ENCODE peak calls at places on chromosomes 3 and 15, in seven cellular contexts. One of them, this sample, is unnamed.

GRCh38 chr3:175605851-175606250 is 746.7 kb downstream of the NAALADL2 start:
- DNase-seq in breast epithelium: no peak
- DNase-seq in uterus: no peak
- DNase-seq in Panc1: no peak
- DNase-seq in astrocyte of the spinal cord: no peak
- DNase-seq in adipocyte: peak
- DNase-seq in body of pancreas: no peak
- DNase-seq in this sample: no peak

GRCh38 chr3:69370945-69371301 is 15.0 kb downstream of the FRMD4B start:
- DNase-seq in breast epithelium: no peak
- DNase-seq in uterus: no peak
- DNase-seq in Panc1: no peak
- DNase-seq in astrocyte of the spinal cord: no peak
- DNase-seq in adipocyte: peak
- DNase-seq in body of pancreas: no peak
- DNase-seq in this sample: no peak

GRCh38 chr3:14441920-14442300 is 39.5 kb downstream of the SLC6A6 start:
- DNase-seq in breast epithelium: no peak
- DNase-seq in uterus: no peak
- DNase-seq in Panc1: no peak
- DNase-seq in astrocyte of the spinal cord: no peak
- DNase-seq in adipocyte: no peak
- DNase-seq in body of pancreas: no peak
- DNase-seq in this sample: no peak

GRCh38 chr3:77038928-77039605 is 832 bp upstream of the ROBO2 start:
- DNase-seq in breast epithelium: no peak
- DNase-seq in uterus: peak
- DNase-seq in Panc1: no peak
- DNase-seq in astrocyte of the spinal cord: peak
- DNase-seq in adipocyte: peak
- DNase-seq in body of pancreas: peak
- DNase-seq in this sample: no peak

GRCh38 chr15:53974813-53975212 is 3.4 kb upstream of the UNC13C start:
- DNase-seq in breast epithelium: no peak
- DNase-seq in uterus: no peak
- DNase-seq in Panc1: no peak
- DNase-seq in astrocyte of the spinal cord: no peak
- DNase-seq in adipocyte: no peak
- DNase-seq in body of pancreas: no peak
- DNase-seq in this sample: no peak

GRCh38 chr3:117045143-117045542 is 335.6 kb downstream of the TUSC7 start:
- DNase-seq in breast epithelium: no peak
- DNase-seq in uterus: no peak
- DNase-seq in Panc1: no peak
- DNase-seq in astrocyte of the spinal cord: no peak
- DNase-seq in adipocyte: peak
- DNase-seq in body of pancreas: peak
- DNase-seq in this sample: peak

GRCh38 chr15:96150277-96150676 is 180.2 kb upstream of the NR2F2 start:
- DNase-seq in breast epithelium: no peak
- DNase-seq in uterus: no peak
- DNase-seq in Panc1: no peak
- DNase-seq in astrocyte of the spinal cord: no peak
- DNase-seq in adipocyte: no peak
- DNase-seq in body of pancreas: no peak
- DNase-seq in this sample: no peak

GRCh38 chr15:72982750-72983149 is 69.5 kb upstream of the NEO1 start:
- DNase-seq in breast epithelium: peak
- DNase-seq in uterus: no peak
- DNase-seq in Panc1: no peak
- DNase-seq in astrocyte of the spinal cord: peak
- DNase-seq in adipocyte: no peak
- DNase-seq in body of pancreas: no peak
- DNase-seq in this sample: no peak

GRCh38 chr3:97916576-97916975 is 55.7 kb downstream of the RIOX2 start:
- DNase-seq in breast epithelium: no peak
- DNase-seq in uterus: no peak
- DNase-seq in Panc1: no peak
- DNase-seq in astrocyte of the spinal cord: no peak
- DNase-seq in adipocyte: no peak
- DNase-seq in body of pancreas: no peak
- DNase-seq in this sample: no peak

GRCh38 chr15:38564557-38565286 is at the start of gene RASGRP1:
- DNase-seq in breast epithelium: peak
- DNase-seq in uterus: peak
- DNase-seq in Panc1: no peak
- DNase-seq in astrocyte of the spinal cord: peak
- DNase-seq in adipocyte: peak
- DNase-seq in body of pancreas: peak
- DNase-seq in this sample: peak

GRCh38 chr3:176430244-176430893 is 766.9 kb downstream of the TBL1XR1 start:
- DNase-seq in breast epithelium: no peak
- DNase-seq in uterus: no peak
- DNase-seq in Panc1: no peak
- DNase-seq in astrocyte of the spinal cord: peak
- DNase-seq in adipocyte: peak
- DNase-seq in body of pancreas: peak
- DNase-seq in this sample: no peak

GRCh38 chr15:35673093-35673573 is 127.2 kb upstream of the DPH6 start:
- DNase-seq in breast epithelium: no peak
- DNase-seq in uterus: no peak
- DNase-seq in Panc1: no peak
- DNase-seq in astrocyte of the spinal cord: no peak
- DNase-seq in adipocyte: no peak
- DNase-seq in body of pancreas: no peak
- DNase-seq in this sample: peak

GRCh38 chr3:37367436-37367835 is 193.1 kb upstream of the LRRFIP2 start:
- DNase-seq in breast epithelium: no peak
- DNase-seq in uterus: no peak
- DNase-seq in Panc1: no peak
- DNase-seq in astrocyte of the spinal cord: no peak
- DNase-seq in adipocyte: no peak
- DNase-seq in body of pancreas: no peak
- DNase-seq in this sample: no peak

GRCh38 chr15:68969298-68969697 is 39.0 kb downstream of the SPESP1 start:
- DNase-seq in breast epithelium: no peak
- DNase-seq in uterus: no peak
- DNase-seq in Panc1: no peak
- DNase-seq in astrocyte of the spinal cord: no peak
- DNase-seq in adipocyte: no peak
- DNase-seq in body of pancreas: no peak
- DNase-seq in this sample: no peak

GRCh38 chr3:15029625-15030024 is 35.5 kb downstream of the MRPS25 start:
- DNase-seq in breast epithelium: no peak
- DNase-seq in uterus: no peak
- DNase-seq in Panc1: no peak
- DNase-seq in astrocyte of the spinal cord: no peak
- DNase-seq in adipocyte: no peak
- DNase-seq in body of pancreas: no peak
- DNase-seq in this sample: no peak

GRCh38 chr3:1195922-1196321 is 103.1 kb downstream of the CNTN6 start:
- DNase-seq in breast epithelium: peak
- DNase-seq in uterus: no peak
- DNase-seq in Panc1: no peak
- DNase-seq in astrocyte of the spinal cord: peak
- DNase-seq in adipocyte: no peak
- DNase-seq in body of pancreas: no peak
- DNase-seq in this sample: peak

GRCh38 chr3:3366391-3366790 is 186.9 kb upstream of the CRBN start:
- DNase-seq in breast epithelium: no peak
- DNase-seq in uterus: no peak
- DNase-seq in Panc1: no peak
- DNase-seq in astrocyte of the spinal cord: no peak
- DNase-seq in adipocyte: no peak
- DNase-seq in body of pancreas: no peak
- DNase-seq in this sample: no peak

GRCh38 chr15:94119923-94120775 is 111.2 kb upstream of the MCTP2 start:
- DNase-seq in breast epithelium: peak
- DNase-seq in uterus: peak
- DNase-seq in Panc1: peak
- DNase-seq in astrocyte of the spinal cord: peak
- DNase-seq in adipocyte: peak
- DNase-seq in body of pancreas: peak
- DNase-seq in this sample: peak

DNA sequence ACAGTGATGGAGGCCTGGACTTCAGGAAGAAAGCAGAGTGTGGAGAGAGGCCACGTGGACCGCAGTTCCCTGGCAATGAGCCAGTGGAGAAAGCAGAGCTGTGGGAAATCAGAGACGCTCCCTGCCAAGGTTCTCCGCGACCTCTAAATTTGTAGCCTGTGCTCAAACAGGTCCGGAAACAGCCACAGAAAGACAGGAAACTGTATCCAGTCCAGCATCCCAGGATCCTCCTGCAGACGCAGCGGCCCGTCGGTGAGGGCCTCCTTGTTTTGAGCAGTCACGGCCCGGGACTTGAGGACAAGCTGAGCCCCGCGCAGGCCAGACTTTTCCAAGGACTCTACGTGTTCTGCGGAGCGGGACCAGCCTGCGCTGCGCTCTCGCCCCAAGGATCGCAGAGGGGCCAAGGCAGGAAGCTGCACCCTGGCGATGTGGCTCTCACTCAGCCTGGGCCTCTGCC is 22.3 kb downstream of the RPSA start:
- DNase-seq in breast epithelium: no peak
- DNase-seq in uterus: no peak
- DNase-seq in Panc1: no peak
- DNase-seq in astrocyte of the spinal cord: no peak
- DNase-seq in adipocyte: no peak
- DNase-seq in body of pancreas: peak
- DNase-seq in this sample: peak
- H3K4me3 ChIP-seq in breast epithelium: no peak
- H3K4me3 ChIP-seq in uterus: no peak
- H3K4me3 ChIP-seq in Panc1: no peak
- H3K4me3 ChIP-seq in astrocyte of the spinal cord: no peak
- H3K4me3 ChIP-seq in adipocyte: no peak
- H3K4me3 ChIP-seq in body of pancreas: no peak
- H3K4me3 ChIP-seq in this sample: no peak

DNA sequence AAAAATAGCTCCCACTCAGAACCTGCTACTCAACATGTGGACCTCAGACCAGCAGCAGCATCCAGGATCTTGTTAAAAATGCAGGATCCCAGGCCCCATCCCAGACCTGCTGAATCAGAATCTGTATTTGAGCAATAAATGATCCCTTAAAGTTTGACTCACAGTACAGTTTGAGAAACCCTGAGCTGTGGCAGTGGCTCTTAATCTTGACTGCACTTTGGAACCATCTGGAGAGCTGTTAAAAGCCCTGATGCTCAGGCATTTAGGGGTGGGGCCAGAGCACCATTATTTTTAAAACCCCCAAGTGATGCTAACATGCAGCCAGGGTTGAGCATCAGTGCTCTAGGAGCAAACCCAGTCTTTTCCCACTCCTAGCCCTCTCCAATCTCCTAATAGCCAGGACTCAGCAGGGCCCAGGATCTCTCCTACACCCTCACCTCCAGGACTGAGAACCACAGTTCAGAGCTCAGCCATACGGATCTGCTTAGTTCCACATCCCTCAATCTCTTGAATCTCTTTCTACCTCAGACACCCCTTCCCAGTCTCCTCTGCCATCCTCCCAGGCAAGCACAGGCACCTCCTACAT is 10.2 kb downstream of the RFTN1 start:
- DNase-seq in breast epithelium: no peak
- DNase-seq in uterus: no peak
- DNase-seq in Panc1: no peak
- DNase-seq in astrocyte of the spinal cord: no peak
- DNase-seq in adipocyte: no peak
- DNase-seq in body of pancreas: no peak
- DNase-seq in this sample: no peak
- H3K4me3 ChIP-seq in breast epithelium: no peak
- H3K4me3 ChIP-seq in uterus: no peak
- H3K4me3 ChIP-seq in Panc1: no peak
- H3K4me3 ChIP-seq in astrocyte of the spinal cord: no peak
- H3K4me3 ChIP-seq in adipocyte: no peak
- H3K4me3 ChIP-seq in body of pancreas: no peak
- H3K4me3 ChIP-seq in this sample: no peak

GRCh38 chr15:56917652-56918045 is 795 bp upstream of the TCF12 start:
- DNase-seq in breast epithelium: no peak
- DNase-seq in uterus: no peak
- DNase-seq in Panc1: no peak
- DNase-seq in astrocyte of the spinal cord: no peak
- DNase-seq in adipocyte: no peak
- DNase-seq in body of pancreas: no peak
- DNase-seq in this sample: no peak

GRCh38 chr15:56918046-56918906 is at the start of gene TCF12:
- DNase-seq in breast epithelium: peak
- DNase-seq in uterus: peak
- DNase-seq in Panc1: peak
- DNase-seq in astrocyte of the spinal cord: peak
- DNase-seq in adipocyte: peak
- DNase-seq in body of pancreas: peak
- DNase-seq in this sample: peak

GRCh38 chr15:56915888-56916287 is 2.6 kb upstream of the TCF12 start:
- DNase-seq in breast epithelium: no peak
- DNase-seq in uterus: no peak
- DNase-seq in Panc1: no peak
- DNase-seq in astrocyte of the spinal cord: no peak
- DNase-seq in adipocyte: no peak
- DNase-seq in body of pancreas: no peak
- DNase-seq in this sample: no peak

GRCh38 chr15:56918907-56919707 is 663 bp downstream of the TCF12 start:
- DNase-seq in breast epithelium: peak
- DNase-seq in uterus: peak
- DNase-seq in Panc1: no peak
- DNase-seq in astrocyte of the spinal cord: peak
- DNase-seq in adipocyte: peak
- DNase-seq in body of pancreas: peak
- DNase-seq in this sample: peak

GRCh38 chr15:56916825-56917477 is 1.5 kb upstream of the TCF12 start:
- DNase-seq in breast epithelium: no peak
- DNase-seq in uterus: no peak
- DNase-seq in Panc1: no peak
- DNase-seq in astrocyte of the spinal cord: no peak
- DNase-seq in adipocyte: no peak
- DNase-seq in body of pancreas: peak
- DNase-seq in this sample: no peak
- H3K4me3 ChIP-seq in breast epithelium: peak
- H3K4me3 ChIP-seq in uterus: peak
- H3K4me3 ChIP-seq in Panc1: peak
- H3K4me3 ChIP-seq in astrocyte of the spinal cord: no peak
- H3K4me3 ChIP-seq in adipocyte: peak
- H3K4me3 ChIP-seq in body of pancreas: no peak
- H3K4me3 ChIP-seq in this sample: peak

GRCh38 chr3:49133226-49133951 is 539 bp upstream of the LAMB2 start:
- DNase-seq in breast epithelium: peak
- DNase-seq in uterus: peak
- DNase-seq in Panc1: no peak
- DNase-seq in astrocyte of the spinal cord: peak
- DNase-seq in adipocyte: peak
- DNase-seq in body of pancreas: peak
- DNase-seq in this sample: peak
- H3K4me3 ChIP-seq in breast epithelium: peak
- H3K4me3 ChIP-seq in uterus: peak
- H3K4me3 ChIP-seq in Panc1: peak
- H3K4me3 ChIP-seq in astrocyte of the spinal cord: peak
- H3K4me3 ChIP-seq in adipocyte: peak
- H3K4me3 ChIP-seq in body of pancreas: peak
- H3K4me3 ChIP-seq in this sample: peak